ENCODE peak calls at places on chromosomes 7 and 10, in six cellular contexts. One of them, this sample, is unnamed.

GRCh38 chr10:84194424-84195043 is at the start of gene CDHR1:
- DNase-seq in fibroblast of mammary gland: no peak
- DNase-seq in HFF-Myc: no peak
- DNase-seq in esophagus squamous epithelium: no peak
- DNase-seq in stomach: no peak
- DNase-seq in lung: no peak
- DNase-seq in this sample: no peak

GRCh38 chr10:16843252-16843870 is 26.1 kb upstream of the RSU1 start:
- DNase-seq in fibroblast of mammary gland: peak; percentile 89
- DNase-seq in HFF-Myc: peak; percentile 69
- DNase-seq in esophagus squamous epithelium: no peak
- DNase-seq in stomach: no peak
- DNase-seq in lung: no peak
- DNase-seq in this sample: peak; percentile 93

GRCh38 chr7:116771640-116772039 is 90.7 kb upstream of the CAPZA2 start:
- DNase-seq in fibroblast of mammary gland: no peak
- DNase-seq in HFF-Myc: no peak
- DNase-seq in esophagus squamous epithelium: no peak
- DNase-seq in stomach: no peak
- DNase-seq in lung: no peak
- DNase-seq in this sample: no peak

GRCh38 chr10:58577394-58577793 is 64.7 kb downstream of the BICC1 start:
- DNase-seq in fibroblast of mammary gland: peak; percentile 86
- DNase-seq in HFF-Myc: no peak
- DNase-seq in esophagus squamous epithelium: no peak
- DNase-seq in stomach: no peak
- DNase-seq in lung: no peak
- DNase-seq in this sample: peak; percentile 93

GRCh38 chr7:25949672-25950487 is 202.1 kb upstream of the NFE2L3 start:
- DNase-seq in fibroblast of mammary gland: no peak
- DNase-seq in HFF-Myc: no peak
- DNase-seq in esophagus squamous epithelium: no peak
- DNase-seq in stomach: peak; percentile 54
- DNase-seq in lung: peak; percentile 36
- DNase-seq in this sample: no peak

GRCh38 chr10:7085913-7086589 is 324.8 kb downstream of the SFMBT2 start:
- DNase-seq in fibroblast of mammary gland: peak; percentile 69
- DNase-seq in HFF-Myc: no peak
- DNase-seq in esophagus squamous epithelium: no peak
- DNase-seq in stomach: no peak
- DNase-seq in lung: no peak
- DNase-seq in this sample: peak; percentile 17

GRCh38 chr10:34507217-34507616 is 307.9 kb downstream of the PARD3 start:
- DNase-seq in fibroblast of mammary gland: no peak
- DNase-seq in HFF-Myc: no peak
- DNase-seq in esophagus squamous epithelium: no peak
- DNase-seq in stomach: no peak
- DNase-seq in lung: no peak
- DNase-seq in this sample: no peak

GRCh38 chr7:70668606-70669358 is 463.2 kb upstream of the GALNT17 start:
- DNase-seq in fibroblast of mammary gland: no peak
- DNase-seq in HFF-Myc: no peak
- DNase-seq in esophagus squamous epithelium: no peak
- DNase-seq in stomach: no peak
- DNase-seq in lung: no peak
- DNase-seq in this sample: no peak

GRCh38 chr10:62805139-62806092 is 896 bp downstream of the ADO start:
- DNase-seq in fibroblast of mammary gland: peak; percentile 38
- DNase-seq in HFF-Myc: no peak
- DNase-seq in esophagus squamous epithelium: no peak
- DNase-seq in stomach: no peak
- DNase-seq in lung: peak; percentile 30
- DNase-seq in this sample: peak; percentile 39

GRCh38 chr10:100038561-100039071 is 28.9 kb upstream of the DNMBP start:
- DNase-seq in fibroblast of mammary gland: peak; percentile 37
- DNase-seq in HFF-Myc: no peak
- DNase-seq in esophagus squamous epithelium: no peak
- DNase-seq in stomach: no peak
- DNase-seq in lung: no peak
- DNase-seq in this sample: peak; percentile 32

GRCh38 chr10:13316635-13317311 is 16.9 kb upstream of the PHYH start:
- DNase-seq in fibroblast of mammary gland: no peak
- DNase-seq in HFF-Myc: no peak
- DNase-seq in esophagus squamous epithelium: no peak
- DNase-seq in stomach: no peak
- DNase-seq in lung: no peak
- DNase-seq in this sample: no peak

GRCh38 chr7:142498364-142498763 is 240.5 kb upstream of the PRSS58 start:
- DNase-seq in fibroblast of mammary gland: no peak
- DNase-seq in HFF-Myc: no peak
- DNase-seq in esophagus squamous epithelium: no peak
- DNase-seq in stomach: no peak
- DNase-seq in lung: no peak
- DNase-seq in this sample: no peak

GRCh38 chr7:51288896-51289607 is 27.6 kb downstream of the COBL start:
- DNase-seq in fibroblast of mammary gland: no peak
- DNase-seq in HFF-Myc: no peak
- DNase-seq in esophagus squamous epithelium: no peak
- DNase-seq in stomach: no peak
- DNase-seq in lung: no peak
- DNase-seq in this sample: no peak

GRCh38 chr10:34669079-34669478 is 146.0 kb downstream of the PARD3 start:
- DNase-seq in fibroblast of mammary gland: no peak
- DNase-seq in HFF-Myc: no peak
- DNase-seq in esophagus squamous epithelium: no peak
- DNase-seq in stomach: no peak
- DNase-seq in lung: no peak
- DNase-seq in this sample: no peak

GRCh38 chr7:77684030-77684429 is 12.2 kb upstream of the RSBN1L start:
- DNase-seq in fibroblast of mammary gland: peak; percentile 87
- DNase-seq in HFF-Myc: no peak
- DNase-seq in esophagus squamous epithelium: no peak
- DNase-seq in stomach: no peak
- DNase-seq in lung: no peak
- DNase-seq in this sample: peak; percentile 79

GRCh38 chr7:77687100-77687746 is 9.0 kb upstream of the RSBN1L start:
- DNase-seq in fibroblast of mammary gland: peak; percentile 80
- DNase-seq in HFF-Myc: no peak
- DNase-seq in esophagus squamous epithelium: no peak
- DNase-seq in stomach: no peak
- DNase-seq in lung: no peak
- DNase-seq in this sample: no peak

GRCh38 chr7:77685219-77685618 is 11.0 kb upstream of the RSBN1L start:
- DNase-seq in fibroblast of mammary gland: peak; percentile 55
- DNase-seq in HFF-Myc: no peak
- DNase-seq in esophagus squamous epithelium: no peak
- DNase-seq in stomach: peak; percentile 40
- DNase-seq in lung: peak; percentile 74
- DNase-seq in this sample: no peak

GRCh38 chr7:77690289-77690688 is 6.0 kb upstream of the RSBN1L start:
- DNase-seq in fibroblast of mammary gland: no peak
- DNase-seq in HFF-Myc: no peak
- DNase-seq in esophagus squamous epithelium: no peak
- DNase-seq in stomach: no peak
- DNase-seq in lung: no peak
- DNase-seq in this sample: no peak

DNA sequence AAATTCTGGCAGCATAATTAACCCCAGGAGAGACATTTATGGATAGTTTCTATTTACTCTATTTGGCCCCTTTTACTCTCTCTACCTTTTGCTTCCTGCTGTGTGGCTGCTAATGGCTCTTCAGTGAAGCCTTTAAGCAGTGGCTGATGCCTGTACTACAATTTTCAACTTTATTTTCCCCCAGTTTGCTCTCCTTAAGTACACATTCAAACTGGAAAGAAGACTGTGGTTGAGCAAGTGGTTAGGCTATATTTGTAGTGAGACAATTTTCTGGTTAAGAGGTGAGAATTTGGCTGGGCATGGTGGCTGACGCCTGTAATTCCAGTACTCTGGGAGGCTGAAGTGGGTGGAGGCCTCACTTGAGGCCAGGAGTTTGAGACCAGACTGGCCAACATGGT is 8.5 kb upstream of the RSBN1L start:
- DNase-seq in fibroblast of mammary gland: no peak
- DNase-seq in HFF-Myc: no peak
- DNase-seq in esophagus squamous epithelium: no peak
- DNase-seq in stomach: no peak
- DNase-seq in lung: peak; percentile 40
- DNase-seq in this sample: no peak
- H3K4me3 ChIP-seq in fibroblast of mammary gland: no peak overlapping the region
- H3K4me3 ChIP-seq in HFF-Myc: no peak overlapping the region
- H3K4me3 ChIP-seq in esophagus squamous epithelium: no peak overlapping the region
- H3K4me3 ChIP-seq in stomach: no peak overlapping the region
- H3K4me3 ChIP-seq in lung: no peak overlapping the region
- H3K4me3 ChIP-seq in this sample: no peak overlapping the region

GRCh38 chr7:77759294-77759889 is 38.8 kb downstream of the TMEM60 start:
- DNase-seq in fibroblast of mammary gland: peak; percentile 81
- DNase-seq in HFF-Myc: peak; percentile 55
- DNase-seq in esophagus squamous epithelium: no peak
- DNase-seq in stomach: peak; percentile 67
- DNase-seq in lung: peak; percentile 64
- DNase-seq in this sample: peak; percentile 85
- TF ChIP-seq CTCF in fibroblast of mammary gland: peak; percentile 79
- TF ChIP-seq CTCF in HFF-Myc: peak; percentile 63
- TF ChIP-seq CTCF in esophagus squamous epithelium: peak; percentile 78
- TF ChIP-seq CTCF in stomach: peak; percentile 80
- TF ChIP-seq CTCF in lung: peak; percentile 85
- TF ChIP-seq CTCF in this sample: peak; percentile 72

DNA sequence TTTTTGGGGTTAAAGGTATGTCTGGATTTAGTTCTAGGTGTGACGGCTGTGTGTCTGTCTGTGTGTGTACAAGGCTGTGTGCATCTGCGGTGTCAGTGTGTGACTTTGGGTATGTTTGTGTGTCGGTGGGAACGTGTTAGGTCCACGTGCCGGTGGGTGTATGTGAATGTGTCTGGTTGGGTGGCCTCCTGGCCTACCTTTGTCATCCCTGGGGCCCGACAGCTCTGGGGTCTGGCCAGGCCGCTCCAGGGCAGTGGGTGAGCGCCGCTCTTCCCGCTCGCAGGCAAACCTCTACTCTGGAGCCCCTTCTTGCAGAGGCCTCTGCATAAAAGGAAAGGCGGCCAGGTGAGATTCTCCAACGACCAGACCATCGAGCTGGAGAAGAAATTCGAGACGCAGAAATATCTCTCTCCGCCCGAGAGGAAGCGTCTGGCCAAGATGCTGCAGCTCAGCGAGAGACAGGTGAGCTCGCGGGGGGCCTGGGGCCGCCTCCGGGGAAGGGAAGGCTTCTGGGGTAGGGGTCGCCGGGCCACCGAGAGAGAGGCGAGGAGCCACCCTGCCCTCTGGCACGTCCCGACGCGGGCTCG is 2.4 kb downstream of the HHEX start:
- DNase-seq in fibroblast of mammary gland: no peak
- DNase-seq in HFF-Myc: no peak
- DNase-seq in esophagus squamous epithelium: no peak
- DNase-seq in stomach: no peak
- DNase-seq in lung: no peak
- DNase-seq in this sample: no peak
- H3K4me3 ChIP-seq in fibroblast of mammary gland: no peak overlapping the region
- H3K4me3 ChIP-seq in HFF-Myc: peak overlapping the region; percentile 80
- H3K4me3 ChIP-seq in esophagus squamous epithelium: peak overlapping the region; percentile 75
- H3K4me3 ChIP-seq in stomach: peak overlapping the region; percentile 63
- H3K4me3 ChIP-seq in lung: peak overlapping the region; percentile 55
- H3K4me3 ChIP-seq in this sample: peak overlapping the region; percentile 11

GRCh38 chr10:1370298-1370697 is 314.1 kb downstream of the WDR37 start:
- DNase-seq in fibroblast of mammary gland: no peak
- DNase-seq in HFF-Myc: no peak
- DNase-seq in esophagus squamous epithelium: no peak
- DNase-seq in stomach: no peak
- DNase-seq in lung: no peak
- DNase-seq in this sample: no peak

GRCh38 chr10:1367938-1368697 is 311.9 kb downstream of the WDR37 start:
- DNase-seq in fibroblast of mammary gland: no peak
- DNase-seq in HFF-Myc: no peak
- DNase-seq in esophagus squamous epithelium: no peak
- DNase-seq in stomach: no peak
- DNase-seq in lung: no peak
- DNase-seq in this sample: no peak

GRCh38 chr10:1369197-1369596 is 313.0 kb downstream of the WDR37 start:
- DNase-seq in fibroblast of mammary gland: no peak
- DNase-seq in HFF-Myc: no peak
- DNase-seq in esophagus squamous epithelium: no peak
- DNase-seq in stomach: no peak
- DNase-seq in lung: no peak
- DNase-seq in this sample: no peak

GRCh38 chr10:1369665-1370064 is 313.5 kb downstream of the WDR37 start:
- DNase-seq in fibroblast of mammary gland: no peak
- DNase-seq in HFF-Myc: no peak
- DNase-seq in esophagus squamous epithelium: no peak
- DNase-seq in stomach: peak; percentile 20
- DNase-seq in lung: no peak
- DNase-seq in this sample: no peak

GRCh38 chr10:1368772-1369171 is 312.6 kb downstream of the WDR37 start:
- DNase-seq in fibroblast of mammary gland: no peak
- DNase-seq in HFF-Myc: no peak
- DNase-seq in esophagus squamous epithelium: no peak
- DNase-seq in stomach: peak; percentile 38
- DNase-seq in lung: no peak
- DNase-seq in this sample: no peak
- TF ChIP-seq CTCF in fibroblast of mammary gland: no peak
- TF ChIP-seq CTCF in HFF-Myc: peak; percentile 6
- TF ChIP-seq CTCF in esophagus squamous epithelium: peak; percentile 12
- TF ChIP-seq CTCF in stomach: no peak
- TF ChIP-seq CTCF in lung: no peak
- TF ChIP-seq CTCF in this sample: no peak

GRCh38 chr10:32960022-32960421 is 2.0 kb upstream of the ITGB1 start:
- DNase-seq in fibroblast of mammary gland: no peak
- DNase-seq in HFF-Myc: no peak
- DNase-seq in esophagus squamous epithelium: no peak
- DNase-seq in stomach: no peak
- DNase-seq in lung: no peak
- DNase-seq in this sample: no peak

GRCh38 chr10:32961343-32961891 is 3.4 kb upstream of the ITGB1 start:
- DNase-seq in fibroblast of mammary gland: no peak
- DNase-seq in HFF-Myc: no peak
- DNase-seq in esophagus squamous epithelium: no peak
- DNase-seq in stomach: no peak
- DNase-seq in lung: no peak
- DNase-seq in this sample: no peak

GRCh38 chr10:32957341-32958084 is 517 bp downstream of the ITGB1 start:
- DNase-seq in fibroblast of mammary gland: no peak
- DNase-seq in HFF-Myc: no peak
- DNase-seq in esophagus squamous epithelium: no peak
- DNase-seq in stomach: peak; percentile 48
- DNase-seq in lung: peak; percentile 55
- DNase-seq in this sample: no peak

GRCh38 chr10:32958085-32958991 is at the start of gene ITGB1:
- DNase-seq in fibroblast of mammary gland: peak; percentile 88
- DNase-seq in HFF-Myc: no peak
- DNase-seq in esophagus squamous epithelium: peak; percentile 68
- DNase-seq in stomach: peak; percentile 98
- DNase-seq in lung: peak; percentile 96
- DNase-seq in this sample: peak; percentile 92

GRCh38 chr10:32958992-32959703 is 1.1 kb upstream of the ITGB1 start:
- DNase-seq in fibroblast of mammary gland: no peak
- DNase-seq in HFF-Myc: no peak
- DNase-seq in esophagus squamous epithelium: no peak
- DNase-seq in stomach: no peak
- DNase-seq in lung: no peak
- DNase-seq in this sample: no peak
- H3K4me3 ChIP-seq in fibroblast of mammary gland: peak overlapping the region; percentile 73
- H3K4me3 ChIP-seq in HFF-Myc: peak overlapping the region; percentile 90
- H3K4me3 ChIP-seq in esophagus squamous epithelium: peak overlapping the region; percentile 91
- H3K4me3 ChIP-seq in stomach: peak overlapping the region; percentile 97
- H3K4me3 ChIP-seq in lung: peak overlapping the region; percentile 85
- H3K4me3 ChIP-seq in this sample: peak overlapping the region; percentile 84